ENCODE peak calls at places on chromosomes 12 and 14, in four cellular contexts. T, C, D and E are unnamed samples.

GRCh38 chr12:104248444-104248843 is 32.9 kb downstream of the TXNRD1 start:
- DNase-seq in T (no peak), C (no peak), D (no peak), E (no peak)

GRCh38 chr12:93198086-93198485 is 179.6 kb upstream of the NUDT4 start:
- DNase-seq in D (peak; percentile 88), T (peak; percentile 60), C (no peak), E (peak; percentile 85)

GRCh38 chr12:62248873-62249272 is 11.3 kb upstream of the USP15 start:
- DNase-seq in D (no peak), T (no peak), C (no peak), E (peak; percentile 46)

GRCh38 chr14:49641697-49642129 is 6.7 kb upstream of the DNAAF2 start:
- DNase-seq in T (no peak), C (no peak), D (peak; percentile 48), E (peak; percentile 49)

GRCh38 chr14:106848330-106849121 is 1322.1 kb downstream of the TMEM121 start:
- DNase-seq in D (no peak), T (no peak), C (no peak), E (no peak)

GRCh38 chr14:33592298-33592697 is 358.6 kb downstream of the EGLN3 start:
- DNase-seq in T (no peak), D (no peak), C (no peak), E (peak; percentile 74)

GRCh38 chr12:20370001-20370381 is 1.7 kb downstream of the PDE3A start:
- DNase-seq in D (no peak), C (no peak), T (no peak), E (peak; percentile 14)

GRCh38 chr12:110249716-110250225 is 31.3 kb upstream of the ATP2A2 start:
- DNase-seq in C (no peak), T (no peak), D (no peak), E (no peak)

GRCh38 chr14:35617500-35617899 is 83.5 kb downstream of the INSM2 start:
- DNase-seq in T (no peak), C (no peak), D (no peak), E (no peak)

GRCh38 chr12:79409562-79409961 is 281.2 kb downstream of the PAWR start:
- DNase-seq in C (no peak), T (no peak), D (peak; percentile 87), E (peak; percentile 89)

GRCh38 chr12:6367969-6368892 is 7.1 kb downstream of the SCNN1A start:
- DNase-seq in C (no peak), D (no peak), T (no peak), E (no peak)

GRCh38 chr12:41802803-41803202 is 341.9 kb downstream of the GXYLT1 start:
- DNase-seq in T (no peak), C (no peak), D (no peak), E (peak; percentile 71)

GRCh38 chr12:25186038-25186787 is 8.7 kb downstream of the DNAI7 start:
- DNase-seq in C (no peak), T (no peak), D (no peak), E (no peak)

GRCh38 chr12:93944196-93944595 is 204.2 kb upstream of the PLXNC1 start:
- DNase-seq in T (no peak), D (no peak), C (no peak), E (no peak)

GRCh38 chr12:101939856-101940265 is 62.5 kb downstream of the DRAM1 start:
- DNase-seq in C (peak; percentile 68), D (peak; percentile 83), T (peak; percentile 51), E (peak; percentile 61)

GRCh38 chr12:37672655-37673260 is 643.8 kb upstream of the ALG10B start:
- DNase-seq in T (no peak), C (no peak), D (no peak), E (no peak)

GRCh38 chr12:64039285-64039871 is 182.7 kb downstream of the KICS2 start:
- DNase-seq in C (peak; percentile 3), D (peak; percentile 74), T (no peak), E (peak; percentile 59)

GRCh38 chr12:116152268-116152667 is 125.2 kb downstream of the MED13L start:
- DNase-seq in D (peak; percentile 92), T (no peak), C (no peak), E (peak; percentile 97)

GRCh38 chr14:77151918-77152588 is 10.5 kb upstream of the ZDHHC22 start:
- DNase-seq in D (peak; percentile 28), C (no peak), T (peak; percentile 28), E (peak; percentile 6)

GRCh38 chr12:121628037-121628436 is 1.7 kb downstream of the ORAI1 start:
- DNase-seq in T (no peak), D (no peak), C (no peak), E (no peak)

GRCh38 chr14:20802341-20803084 is at the start of gene RNASE1:
- DNase-seq in C (no peak), D (no peak), T (no peak), E (no peak)

GRCh38 chr14:74941676-74942097 is 13.7 kb downstream of the PGF start:
- DNase-seq in T (no peak), C (no peak), D (peak; percentile 57), E (peak; percentile 29)

GRCh38 chr12:105637470-105637869 is 307.0 kb downstream of the C12orf75 start:
- DNase-seq in C (no peak), T (no peak), D (no peak), E (no peak)

GRCh38 chr14:65620195-65620594 is 207.7 kb downstream of the FUT8 start:
- DNase-seq in T (no peak), C (no peak), D (no peak), E (no peak)

GRCh38 chr12:75270157-75270556 is 60.0 kb downstream of the CAPS2 start:
- DNase-seq in D (no peak), C (no peak), T (no peak), E (no peak)
- H2AFZ ChIP-seq in D (no peak overlapping the region), C (no peak overlapping the region), T (no peak overlapping the region), E (no peak overlapping the region)

DNA sequence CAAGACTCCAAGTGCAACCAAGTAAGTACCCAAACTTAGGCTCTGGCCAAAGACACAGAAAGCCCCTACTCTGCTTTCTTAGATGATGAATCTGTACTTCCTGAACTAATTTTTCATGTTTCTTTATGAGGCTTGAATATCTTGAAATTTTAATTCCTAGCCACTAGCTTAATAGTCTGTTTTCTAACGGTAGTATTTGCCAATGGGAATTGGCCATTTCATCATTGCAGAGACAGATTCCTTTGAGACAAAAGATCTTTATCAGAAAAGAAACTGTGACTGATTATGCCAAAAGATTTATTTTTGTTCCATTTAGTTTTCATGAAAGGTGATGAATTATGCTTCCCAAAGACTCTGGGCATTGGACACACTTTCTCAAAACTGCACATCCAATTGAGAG is 48.7 kb downstream of the DAD1 start:
- DNase-seq in D (no peak), C (no peak), T (no peak), E (no peak)
- H3K4me3 ChIP-seq in D (no peak overlapping the region), C (no peak overlapping the region), T (no peak overlapping the region), E (no peak overlapping the region)

GRCh38 chr14:23520899-23521521 is 30.6 kb downstream of the ZFHX2 start:
- DNase-seq in D (no peak), C (no peak), T (no peak), E (no peak)
- H2AFZ ChIP-seq in D (no peak overlapping the region), C (no peak overlapping the region), T (no peak overlapping the region), E (no peak overlapping the region)

GRCh38 chr14:55105991-55106390 is 23.1 kb upstream of the LGALS3 start:
- DNase-seq in D (no peak), T (no peak), C (no peak), E (no peak)

GRCh38 chr14:55102141-55102547 is 26.9 kb upstream of the LGALS3 start:
- DNase-seq in C (no peak), T (no peak), D (peak; percentile 96), E (peak; percentile 98)

GRCh38 chr14:55101698-55102097 is 27.4 kb upstream of the LGALS3 start:
- DNase-seq in T (no peak), D (no peak), C (no peak), E (no peak)

GRCh38 chr14:55104051-55104954 is 24.7 kb upstream of the LGALS3 start:
- DNase-seq in T (no peak), D (no peak), C (no peak), E (no peak)

GRCh38 chr14:55103005-55103640 is 25.9 kb upstream of the LGALS3 start:
- DNase-seq in C (peak; percentile 31), T (peak; percentile 97), D (peak; percentile 95), E (peak; percentile 94)
- H3K4me3 ChIP-seq in C (no peak overlapping the region), T (peak overlapping the region; percentile 53), D (no peak overlapping the region), E (peak overlapping the region; percentile 34)

GRCh38 chr12:46830731-46831334 is 5.0 kb upstream of the SLC38A4 start:
- DNase-seq in T (no peak), C (peak; percentile 5), D (no peak), E (no peak)
- H2AFZ ChIP-seq in T (no peak overlapping the region), C (no peak overlapping the region), D (peak overlapping the region; percentile 92), E (peak overlapping the region; percentile 58)

GRCh38 chr14:84937044-84937443 is 592.9 kb upstream of the FLRT2 start:
- DNase-seq in D (no peak), T (no peak), C (no peak), E (no peak)
- H3K4me3 ChIP-seq in D (no peak overlapping the region), T (no peak overlapping the region), C (no peak overlapping the region), E (no peak overlapping the region)

DNA sequence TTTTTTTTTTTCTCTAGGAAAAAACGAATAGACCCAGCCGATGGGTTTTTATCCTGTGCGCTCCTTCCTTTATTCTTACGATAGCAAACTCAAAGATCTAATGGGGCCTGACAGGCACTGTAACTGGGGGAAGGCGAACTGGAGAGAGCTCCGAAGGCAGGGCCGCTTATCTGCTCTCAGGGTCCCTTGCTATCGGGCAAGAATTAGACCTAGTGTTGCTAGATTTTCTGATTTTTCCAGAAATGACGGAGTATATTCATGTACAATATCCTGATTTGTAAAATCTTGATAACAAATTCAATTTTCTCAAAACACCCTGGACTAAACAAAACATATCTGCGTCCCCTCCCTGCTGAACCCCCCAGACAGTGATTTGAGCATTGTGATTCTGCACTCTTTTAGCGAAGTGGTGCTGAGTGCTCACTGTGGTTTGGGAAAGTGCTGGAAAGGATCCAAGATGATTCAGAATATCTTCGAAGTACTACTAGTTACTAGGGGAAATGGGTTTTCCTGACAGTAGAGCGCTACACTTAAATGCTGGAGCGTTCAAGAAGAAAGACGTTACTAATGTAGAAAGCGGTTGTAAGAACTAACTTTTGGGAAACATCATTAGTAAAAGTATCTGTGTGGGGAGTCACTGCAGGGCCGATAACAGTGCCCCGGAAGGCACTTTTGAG is 685 bp upstream of the STXBP6 start:
- DNase-seq in T (no peak), C (peak; percentile 18), D (peak; percentile 82), E (peak; percentile 83)
- H2AFZ ChIP-seq in T (no peak overlapping the region), C (peak overlapping the region; percentile 95), D (no peak overlapping the region), E (peak overlapping the region; percentile 73)

GRCh38 chr14:73462815-73463214 is 4.5 kb upstream of the NUMB start:
- DNase-seq in C (no peak), D (no peak), T (no peak), E (no peak)
- H3K4me3 ChIP-seq in C (no peak overlapping the region), D (no peak overlapping the region), T (no peak overlapping the region), E (peak overlapping the region; percentile 15)

DNA sequence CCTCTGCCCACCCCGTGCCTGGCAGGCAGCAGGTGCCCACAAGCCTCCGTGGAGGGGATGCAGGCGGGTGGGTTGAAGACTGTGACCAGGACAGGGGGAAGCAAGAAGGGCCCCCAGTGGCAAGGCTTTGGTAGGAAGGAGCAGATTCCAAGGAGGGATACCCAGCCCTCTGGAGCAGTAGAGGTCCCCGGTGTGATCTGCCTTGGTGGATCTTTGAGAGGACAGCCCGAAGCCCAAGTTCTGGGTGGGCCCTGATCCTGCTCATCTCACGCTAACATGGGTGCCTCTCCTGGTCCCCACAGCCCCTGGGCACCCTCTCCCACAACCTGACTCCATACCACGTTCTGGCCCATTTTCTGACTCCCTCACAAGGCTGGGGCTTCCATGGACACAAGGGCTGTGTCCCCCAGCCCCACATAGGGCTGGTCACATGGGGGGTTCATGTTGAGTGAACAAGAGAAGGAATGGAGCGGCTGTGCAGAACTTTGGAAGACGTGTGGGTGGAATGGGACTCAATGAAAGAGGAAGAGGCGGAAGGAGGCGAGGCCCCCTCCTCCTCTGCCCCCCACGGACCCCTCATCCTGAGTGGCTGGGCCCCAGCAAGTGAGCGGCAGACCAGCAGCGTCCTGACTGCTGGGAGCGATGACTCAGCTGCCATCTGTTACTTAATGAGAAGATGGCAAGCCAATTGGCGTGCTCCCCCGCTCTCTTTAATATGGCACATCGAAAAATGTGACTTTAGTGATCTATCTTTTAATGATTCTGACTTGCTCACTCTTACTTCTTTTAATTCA is 77.0 kb upstream of the BCL11B start:
- DNase-seq in D (no peak), T (no peak), C (no peak), E (no peak)
- H2AFZ ChIP-seq in D (no peak overlapping the region), T (no peak overlapping the region), C (peak overlapping the region; percentile 29), E (no peak overlapping the region)